ENCODE peak calls at places on chromosomes 16 and 17, in nine cellular contexts. H, Y, D, O, L, K, U, G and A are unnamed samples.
A peak's percentile ranks its signal among the peaks of the same experiment; 100 is the strongest.

GRCh38 chr16:58563235-58563634 is 47.9 kb downstream of the SETD6 start:
- DNase-seq in H (peak; percentile 29), Y (no peak), D (no peak), O (no peak), L (no peak), K (no peak), U (no peak), G (no peak), A (no peak)

GRCh38 chr17:3827124-3827773 is 18.8 kb downstream of the NCBP3 start:
- DNase-seq in H (peak; percentile 48), Y (peak; percentile 40), D (no peak), O (no peak), L (no peak), K (peak; percentile 70), U (peak; percentile 65), G (peak; percentile 66), A (no peak)

GRCh38 chr16:88684569-88685155 is 1.6 kb downstream of the SNAI3 start:
- DNase-seq in H (no peak), Y (no peak), D (no peak), O (no peak), L (no peak), K (no peak), U (no peak), G (no peak), A (no peak)

GRCh38 chr17:41463746-41464145 is 3.4 kb downstream of the KRT32 start:
- DNase-seq in H (no peak), Y (no peak), D (no peak), O (no peak), L (no peak), K (no peak), U (no peak), G (no peak), A (no peak)

GRCh38 chr17:81329279-81329926 is 34.3 kb upstream of the SLC38A10 start:
- DNase-seq in H (peak; percentile 97), Y (no peak), D (peak; percentile 97), O (peak; percentile 80), L (peak; percentile 95), K (no peak), U (no peak), G (peak; percentile 93), A (peak; percentile 97)

GRCh38 chr16:68961778-68962402 is 118.6 kb downstream of the TANGO6 start:
- DNase-seq in H (no peak), Y (no peak), D (no peak), O (no peak), L (no peak), K (no peak), U (no peak), G (no peak), A (no peak)

GRCh38 chr16:57686577-57686976 is 8.0 kb upstream of the DRC7 start:
- DNase-seq in H (no peak), Y (no peak), D (no peak), O (peak; percentile 34), L (peak; percentile 7), K (no peak), U (no peak), G (no peak), A (no peak)

GRCh38 chr16:3099732-3100499 is 822 bp upstream of the ZSCAN10 start:
- DNase-seq in H (peak; percentile 88), Y (peak; percentile 91), D (peak; percentile 78), O (peak; percentile 93), L (peak; percentile 95), K (peak; percentile 78), U (peak; percentile 92), G (peak; percentile 94), A (peak; percentile 95)

GRCh38 chr17:66580601-66581385 is 254.1 kb upstream of the CACNG5 start:
- DNase-seq in H (no peak), Y (no peak), D (no peak), O (no peak), L (no peak), K (no peak), U (no peak), G (no peak), A (peak; percentile 86)

GRCh38 chr16:85512716-85513115 is 100.4 kb upstream of the GSE1 start:
- DNase-seq in H (no peak), Y (no peak), D (no peak), O (no peak), L (no peak), K (no peak), U (no peak), G (no peak), A (no peak)

GRCh38 chr16:48133455-48134226 is 22.2 kb downstream of the ABCC12 start:
- DNase-seq in H (no peak), Y (no peak), D (no peak), O (no peak), L (no peak), K (no peak), U (no peak), G (no peak), A (peak; percentile 29)

GRCh38 chr16:58011652-58012051 is 10.4 kb downstream of the USB1 start:
- DNase-seq in H (peak; percentile 69), Y (no peak), D (no peak), O (no peak), L (no peak), K (no peak), U (no peak), G (no peak), A (no peak)

GRCh38 chr17:48555616-48556533 is 11.0 kb upstream of the HOXB2 start:
- DNase-seq in H (peak; percentile 78), Y (no peak), D (no peak), O (no peak), L (no peak), K (no peak), U (no peak), G (peak; percentile 59), A (peak; percentile 78)

GRCh38 chr16:66984902-66985311 is 3.5 kb upstream of the CES4A start:
- DNase-seq in H (no peak), Y (peak; percentile 73), D (no peak), O (no peak), L (no peak), K (no peak), U (peak; percentile 68), G (no peak), A (no peak)

GRCh38 chr17:16653367-16654041 is at the start of gene ZNF624:
- DNase-seq in H (peak; percentile 97), Y (peak; percentile 90), D (peak; percentile 94), O (peak; percentile 97), L (peak; percentile 96), K (peak; percentile 80), U (peak; percentile 85), G (peak; percentile 93), A (peak; percentile 98)

GRCh38 chr16:57939872-57940224 is 31.1 kb downstream of the CNGB1 start:
- DNase-seq in H (no peak), Y (no peak), D (no peak), O (no peak), L (no peak), K (no peak), U (no peak), G (no peak), A (no peak)